ENCODE peak calls at places on chromosomes 2 and 18, in six cellular contexts. H is fibroblast of mammary gland; C is right lobe of liver; I is dorsolateral prefrontal cortex; D is CD8-positive, alpha-beta T cell; L is psoas muscle. G is an unnamed sample.

GRCh38 chr2:203500951-203501350 is 34.1 kb downstream of the RAPH1 start:
- DNase-seq in H (no peak), C (no peak), I (no peak), D (no peak), L (no peak), G (no peak)

GRCh38 chr18:3615374-3615773 is 165.4 kb downstream of the TGIF1 start:
- DNase-seq in H (no peak), C (no peak), I (no peak), D (no peak), L (no peak), G (no peak)

GRCh38 chr2:179837408-179837807 is 24.0 kb downstream of the ZNF385B start:
- DNase-seq in H (peak; percentile 80), C (no peak), I (no peak), D (no peak), L (no peak), G (peak; percentile 68)

GRCh38 chr2:211802611-211803010 is 736.0 kb downstream of the ERBB4 start:
- DNase-seq in H (no peak), C (no peak), I (peak; percentile 12), D (no peak), L (no peak), G (no peak)

GRCh38 chr2:233022561-233022960 is 9.5 kb upstream of the NGEF start:
- DNase-seq in H (no peak), C (no peak), I (no peak), D (no peak), L (no peak), G (no peak)

GRCh38 chr2:16626497-16626896 is 39.1 kb downstream of the CYRIA start:
- DNase-seq in H (peak; percentile 82), C (no peak), I (no peak), D (no peak), L (peak; percentile 58), G (peak; percentile 76)

GRCh38 chr2:153479527-153479926 is 965 bp upstream of the RPRM start:
- DNase-seq in H (peak; percentile 70), C (no peak), I (no peak), D (no peak), L (no peak), G (no peak)

GRCh38 chr2:71895320-71896161 is 252.1 kb downstream of the CYP26B1 start:
- DNase-seq in H (no peak), C (no peak), I (peak; percentile 29), D (no peak), L (no peak), G (no peak)

GRCh38 chr18:79524181-79525078 is 128.7 kb downstream of the NFATC1 start:
- DNase-seq in H (no peak), C (peak; percentile 56), I (no peak), D (peak; percentile 51), L (no peak), G (no peak)

GRCh38 chr2:27263287-27264252 is 723 bp upstream of the SLC30A3 start:
- DNase-seq in H (no peak), C (no peak), I (no peak), D (no peak), L (no peak), G (no peak)

GRCh38 chr2:71452565-71452964 is 796 bp upstream of the DYSF start:
- DNase-seq in H (peak; percentile 57), C (peak; percentile 62), I (no peak), D (no peak), L (peak; percentile 75), G (peak; percentile 48)

DNA sequence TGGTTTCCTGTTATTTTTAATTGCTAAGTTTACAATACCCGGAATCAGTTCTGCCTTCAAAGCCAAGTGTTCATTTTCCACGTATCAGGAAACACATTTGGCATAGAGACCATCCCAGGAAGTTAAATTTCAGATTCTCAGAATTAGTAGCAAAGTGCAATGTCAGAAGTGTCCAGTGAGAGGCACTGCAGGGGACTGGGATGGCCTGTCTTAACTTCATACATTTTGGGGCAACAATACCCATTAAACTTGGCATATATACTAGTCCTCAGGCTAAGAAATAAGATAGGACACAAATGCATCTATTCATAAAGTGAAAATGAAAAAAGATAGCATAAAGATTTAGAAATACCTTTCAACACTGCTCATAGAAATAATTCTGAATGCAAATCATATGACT is 1.5 kb upstream of the IL1RL2 start:
- DNase-seq in H (peak; percentile 64), C (no peak), I (no peak), D (no peak), L (no peak), G (peak; percentile 56)
- TF ChIP-seq CTCF in H (peak; percentile 78), C (peak; percentile 60), I (peak; percentile 60), D (no peak), L (peak; percentile 46), G (peak; percentile 76)

GRCh38 chr2:100741880-100742814 is 77.8 kb upstream of the NPAS2 start:
- DNase-seq in H (peak; percentile 99), C (no peak), I (no peak), D (no peak), L (no peak), G (peak; percentile 99)
- H3K4me3 ChIP-seq in H (no peak overlapping the region), C (no peak overlapping the region), I (no peak overlapping the region), D (no peak overlapping the region), L (no peak overlapping the region), G (no peak overlapping the region)

DNA sequence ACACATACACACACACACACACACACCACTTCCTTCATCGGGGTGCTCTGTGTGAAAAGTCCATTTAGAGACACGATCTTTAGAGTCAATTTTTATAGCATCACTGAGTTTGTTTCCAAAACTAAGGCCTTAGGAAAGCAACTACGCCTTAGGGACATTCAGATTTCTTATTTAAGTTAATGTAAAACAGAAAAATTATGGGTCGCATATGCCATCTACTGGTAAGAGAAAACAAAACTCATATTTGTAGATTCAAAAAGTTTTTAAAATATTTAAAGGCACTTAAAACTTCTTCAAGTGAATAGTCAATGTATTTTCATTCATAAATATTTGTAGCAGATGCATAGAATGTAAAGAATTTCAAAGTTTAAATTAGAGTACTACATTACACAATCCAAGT is 166.2 kb downstream of the ATAD2B start:
- DNase-seq in H (peak; percentile 71), C (no peak), I (no peak), D (no peak), L (no peak), G (peak; percentile 85)
- TF ChIP-seq CTCF in H (peak; percentile 27), C (peak; percentile 22), I (peak; percentile 57), D (no peak), L (peak; percentile 51), G (peak; percentile 37)

DNA sequence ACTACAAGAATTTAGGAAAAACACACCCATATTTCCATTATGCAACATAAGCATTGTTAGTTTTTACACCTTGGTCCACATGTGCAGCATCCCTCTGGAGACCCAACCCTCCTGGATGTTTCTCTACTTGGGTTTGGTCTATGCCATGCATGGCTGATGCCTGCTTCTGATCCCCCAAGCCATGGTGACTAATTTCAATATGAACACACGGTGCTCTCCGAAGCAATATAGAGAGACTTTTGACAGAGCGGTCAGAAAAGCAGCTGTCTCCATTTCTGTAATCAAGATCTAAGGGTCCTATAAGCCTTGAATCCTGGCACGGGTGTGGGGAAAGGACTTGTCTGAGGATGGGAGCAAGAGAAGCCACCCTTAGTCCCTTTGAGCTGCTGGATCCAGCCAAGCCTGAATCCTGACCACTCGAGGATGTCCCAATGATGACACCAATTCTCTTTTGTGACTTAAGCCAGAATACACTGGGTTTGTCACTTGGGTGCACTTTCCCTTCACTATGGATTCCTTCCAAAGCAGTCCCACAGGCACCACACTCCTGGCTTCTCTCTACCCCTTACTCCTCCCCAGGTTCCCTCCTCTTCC is 91.5 kb downstream of the ACTR2 start:
- DNase-seq in H (no peak), C (no peak), I (no peak), D (no peak), L (no peak), G (no peak)
- H3K4me3 ChIP-seq in H (no peak overlapping the region), C (no peak overlapping the region), I (no peak overlapping the region), D (no peak overlapping the region), L (no peak overlapping the region), G (no peak overlapping the region)

GRCh38 chr2:20400787-20401494 is 45.9 kb upstream of the RHOB start:
- DNase-seq in H (peak; percentile 52), C (no peak), I (no peak), D (no peak), L (no peak), G (no peak)

GRCh38 chr2:20400306-20400705 is 46.6 kb upstream of the RHOB start:
- DNase-seq in H (no peak), C (no peak), I (no peak), D (no peak), L (no peak), G (no peak)

GRCh38 chr2:20398956-20399567 is 47.8 kb upstream of the RHOB start:
- DNase-seq in H (peak; percentile 69), C (no peak), I (no peak), D (no peak), L (no peak), G (peak; percentile 40)

GRCh38 chr2:20396356-20397000 is 45.8 kb upstream of the PUM2 start:
- DNase-seq in H (no peak), C (no peak), I (no peak), D (no peak), L (no peak), G (no peak)

DNA sequence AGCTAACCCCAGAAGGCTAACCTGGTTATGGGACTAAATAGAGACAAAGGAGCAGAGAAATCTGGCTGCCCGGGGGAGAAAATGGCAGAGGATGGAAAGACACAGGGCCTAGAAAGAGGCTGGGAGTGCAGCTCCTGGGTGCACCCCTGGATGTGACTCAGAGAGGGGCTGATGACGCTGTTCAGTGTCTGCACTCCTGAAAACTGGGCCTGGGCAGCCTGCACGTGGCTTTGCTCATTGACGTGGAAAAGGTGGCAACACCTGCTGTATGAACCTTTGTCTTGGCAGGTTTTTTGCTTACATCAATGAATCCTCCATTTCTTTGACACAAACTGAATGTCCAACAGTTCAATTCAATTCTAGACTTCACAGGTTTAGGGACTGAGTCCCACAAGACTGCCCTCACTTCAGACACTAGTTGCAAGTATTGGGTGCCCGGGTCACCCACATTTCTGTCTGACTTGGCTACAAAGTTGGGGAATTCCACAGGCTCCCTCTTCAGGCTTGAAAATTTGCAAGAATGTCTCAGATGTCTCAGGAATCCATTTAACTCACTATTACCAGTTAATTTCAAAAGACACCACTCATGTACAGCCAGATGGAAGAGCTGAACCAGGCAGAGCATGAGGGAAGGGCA is 47.3 kb upstream of the PUM2 start:
- DNase-seq in H (no peak), C (no peak), I (no peak), D (no peak), L (no peak), G (no peak)
- TF ChIP-seq CTCF in H (no peak), C (no peak), I (no peak), D (no peak), L (no peak), G (no peak)

GRCh38 chr2:186695081-186695756 is 1.4 kb downstream of the FAM171B start:
- DNase-seq in H (peak; percentile 75), C (no peak), I (peak; percentile 40), D (no peak), L (no peak), G (peak; percentile 79)
- H3K4me3 ChIP-seq in H (peak overlapping the region; percentile 79), C (no peak overlapping the region), I (peak overlapping the region; percentile 86), D (no peak overlapping the region), L (peak overlapping the region; percentile 36), G (peak overlapping the region; percentile 27)

GRCh38 chr18:69002233-69002632 is 204.4 kb downstream of the CCDC102B start:
- DNase-seq in H (peak; percentile 12), C (no peak), I (no peak), D (no peak), L (no peak), G (no peak)
- TF ChIP-seq CTCF in H (peak; percentile 41), C (no peak), I (peak; percentile 17), D (no peak), L (no peak), G (peak; percentile 39)